ENCODE peak calls at places on chromosomes 1 and 21, in six cellular contexts. N is adrenal gland; Q is heart right ventricle; O is CD8-positive, alpha-beta T cell; G is A549; H is pancreas. F is an unnamed sample.

GRCh38 chr1:97364086-97364485 is 556.7 kb downstream of the DPYD start:
- DNase-seq in N (no peak), Q (no peak), O (no peak), G (no peak), H (no peak), F (no peak)

GRCh38 chr1:1470626-1471388 is 758 bp upstream of the ATAD3B start:
- DNase-seq in N (no peak), Q (no peak), O (no peak), G (no peak), H (no peak), F (peak; percentile 35)

GRCh38 chr21:39353295-39353694 is 4.4 kb upstream of the HMGN1 start:
- DNase-seq in N (no peak), Q (no peak), O (no peak), G (no peak), H (no peak), F (no peak)

GRCh38 chr1:223105568-223105967 is 37.5 kb downstream of the TLR5 start:
- DNase-seq in N (no peak), Q (no peak), O (no peak), G (no peak), H (no peak), F (no peak)

GRCh38 chr1:12456979-12457378 is 161.0 kb downstream of the DHRS3 start:
- DNase-seq in N (no peak), Q (no peak), O (no peak), G (no peak), H (no peak), F (no peak)

GRCh38 chr1:246397046-246397445 is 110.0 kb downstream of the SMYD3 start:
- DNase-seq in N (no peak), Q (no peak), O (no peak), G (no peak), H (no peak), F (no peak)

GRCh38 chr1:47175227-47175934 is 14.5 kb downstream of the PDZK1IP1 start:
- DNase-seq in N (peak; percentile 74), Q (no peak), O (no peak), G (peak; percentile 77), H (no peak), F (peak; percentile 60)

GRCh38 chr1:17189632-17190525 is 15.0 kb upstream of the PADI1 start:
- DNase-seq in N (peak; percentile 43), Q (no peak), O (no peak), G (no peak), H (no peak), F (no peak)

GRCh38 chr1:172134087-172134731 is 286.3 kb upstream of the C1orf105 start:
- DNase-seq in N (no peak), Q (no peak), O (no peak), G (no peak), H (no peak), F (no peak)

GRCh38 chr1:44361478-44361877 is 6.4 kb upstream of the ERI3 start:
- DNase-seq in N (no peak), Q (no peak), O (no peak), G (no peak), H (no peak), F (no peak)

GRCh38 chr1:66342707-66343106 is 191.2 kb upstream of the SGIP1 start:
- DNase-seq in N (no peak), Q (no peak), O (no peak), G (no peak), H (no peak), F (no peak)

GRCh38 chr21:28374881-28375280 is 617.8 kb downstream of the LTN1 start:
- DNase-seq in N (no peak), Q (no peak), O (no peak), G (no peak), H (no peak), F (no peak)

DNA sequence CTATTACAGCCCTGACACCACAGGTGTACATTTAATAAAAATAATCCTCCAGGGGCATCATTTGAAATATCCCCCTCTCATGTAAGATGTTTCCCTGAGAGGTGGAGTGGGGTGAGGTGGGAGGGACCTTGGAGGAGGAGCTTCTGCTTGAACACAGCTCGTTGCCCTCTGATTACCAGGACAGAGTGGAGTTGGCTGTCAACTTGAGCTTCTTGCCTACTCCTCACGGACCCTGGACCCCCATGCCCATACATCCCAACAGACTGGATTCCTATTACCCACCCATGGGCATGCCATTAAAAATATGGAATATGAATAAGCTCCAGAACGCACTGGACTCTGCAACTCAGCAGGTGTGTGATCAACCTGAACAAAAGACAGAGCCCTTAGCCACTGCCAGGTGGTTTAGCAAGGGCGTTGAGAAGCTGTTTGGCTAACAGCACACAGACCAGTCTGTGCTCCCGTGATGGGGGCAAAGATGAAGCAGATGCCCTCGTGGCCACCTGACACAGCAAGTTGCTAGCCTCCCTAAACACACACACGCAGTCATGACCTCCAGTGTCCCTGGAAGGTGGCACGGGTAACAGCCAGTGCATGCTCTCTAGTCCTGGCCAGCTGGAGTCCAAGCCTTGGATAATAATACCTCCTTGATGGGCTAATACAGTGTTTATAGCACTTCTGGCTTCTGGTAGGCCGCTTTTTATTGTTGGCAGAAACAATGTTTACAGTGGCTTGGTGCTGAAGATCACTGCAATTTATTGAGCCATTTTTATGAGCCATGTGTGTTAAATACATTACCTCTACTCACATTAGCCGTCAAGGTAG is 155.0 kb downstream of the TOMM20 start:
- DNase-seq in N (peak; percentile 47), Q (no peak), O (no peak), G (no peak), H (no peak), F (no peak)
- H3K4me1 ChIP-seq in N (peaks cover 53% of the 10 kb centered on the region), Q (peaks cover 41% of the 10 kb centered on the region), O (peaks cover 21% of the 10 kb centered on the region), G (peaks cover 88% of the 10 kb centered on the region), H (peaks cover 42% of the 10 kb centered on the region), F (peaks cover 5% of the 10 kb centered on the region)

GRCh38 chr1:89952021-89952995 is 42.6 kb upstream of the ZNF326 start:
- DNase-seq in N (no peak), Q (no peak), O (no peak), G (no peak), H (no peak), F (no peak)
- H3K9me3 ChIP-seq in N (no peaks in the 10 kb centered on the region), Q (no peaks in the 10 kb centered on the region), O (no peaks in the 10 kb centered on the region), G (no peaks in the 10 kb centered on the region), H (no peaks in the 10 kb centered on the region), F (no peaks in the 10 kb centered on the region)

GRCh38 chr1:22064751-22065402 is 12.4 kb downstream of the CDC42 start:
- DNase-seq in N (no peak), Q (no peak), O (no peak), G (no peak), H (no peak), F (peak; percentile 59)
- H3K4me1 ChIP-seq in N (peaks cover 17% of the 10 kb centered on the region), Q (peaks cover 99% of the 10 kb centered on the region), O (peaks cover 90% of the 10 kb centered on the region), G (peaks cover 3% of the 10 kb centered on the region), H (peaks cover 37% of the 10 kb centered on the region), F (peaks cover 7% of the 10 kb centered on the region)

DNA sequence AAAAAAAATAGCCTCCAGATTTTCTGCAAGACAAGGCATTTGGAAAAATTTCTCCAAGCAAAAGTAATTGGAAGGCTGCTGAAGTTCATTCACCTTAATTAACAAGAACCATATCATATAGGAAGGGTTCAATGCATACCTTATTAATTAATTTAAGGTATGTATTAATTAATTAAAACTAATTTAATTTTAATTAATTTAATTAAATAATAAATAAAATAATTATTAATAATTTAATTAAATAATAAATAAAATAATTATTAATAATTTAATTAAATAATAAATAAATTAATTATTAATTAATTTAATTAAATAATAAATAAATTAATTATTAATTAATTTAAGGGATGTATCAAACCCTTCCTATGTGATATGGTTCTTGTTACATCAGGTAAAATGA is 7.9 kb downstream of the OR2L13 start:
- DNase-seq in N (no peak), Q (no peak), O (no peak), G (no peak), H (no peak), F (no peak)
- H3K9me3 ChIP-seq in N (no peaks in the 10 kb centered on the region), Q (no peaks in the 10 kb centered on the region), O (no peaks in the 10 kb centered on the region), G (no peaks in the 10 kb centered on the region), H (no peaks in the 10 kb centered on the region), F (no peaks in the 10 kb centered on the region)

GRCh38 chr1:113874017-113874879 is 2.7 kb upstream of the PTPN22 start:
- DNase-seq in N (no peak), Q (no peak), O (no peak), G (no peak), H (no peak), F (no peak)

GRCh38 chr1:113872219-113872934 is 865 bp upstream of the PTPN22 start:
- DNase-seq in N (no peak), Q (no peak), O (no peak), G (no peak), H (no peak), F (no peak)

GRCh38 chr1:113879459-113880038 is 7.8 kb downstream of the BCL2L15 start:
- DNase-seq in N (no peak), Q (no peak), O (no peak), G (no peak), H (no peak), F (no peak)

GRCh38 chr1:113876181-113876580 is 4.7 kb upstream of the PTPN22 start:
- DNase-seq in N (no peak), Q (no peak), O (no peak), G (no peak), H (no peak), F (no peak)

GRCh38 chr1:113875714-113876113 is 4.2 kb upstream of the PTPN22 start:
- DNase-seq in N (no peak), Q (no peak), O (no peak), G (no peak), H (no peak), F (no peak)
- H3K4me1 ChIP-seq in N (no peaks in the 10 kb centered on the region), Q (no peaks in the 10 kb centered on the region), O (peaks cover 53% of the 10 kb centered on the region), G (no peaks in the 10 kb centered on the region), H (peaks cover 30% of the 10 kb centered on the region), F (no peaks in the 10 kb centered on the region)

DNA sequence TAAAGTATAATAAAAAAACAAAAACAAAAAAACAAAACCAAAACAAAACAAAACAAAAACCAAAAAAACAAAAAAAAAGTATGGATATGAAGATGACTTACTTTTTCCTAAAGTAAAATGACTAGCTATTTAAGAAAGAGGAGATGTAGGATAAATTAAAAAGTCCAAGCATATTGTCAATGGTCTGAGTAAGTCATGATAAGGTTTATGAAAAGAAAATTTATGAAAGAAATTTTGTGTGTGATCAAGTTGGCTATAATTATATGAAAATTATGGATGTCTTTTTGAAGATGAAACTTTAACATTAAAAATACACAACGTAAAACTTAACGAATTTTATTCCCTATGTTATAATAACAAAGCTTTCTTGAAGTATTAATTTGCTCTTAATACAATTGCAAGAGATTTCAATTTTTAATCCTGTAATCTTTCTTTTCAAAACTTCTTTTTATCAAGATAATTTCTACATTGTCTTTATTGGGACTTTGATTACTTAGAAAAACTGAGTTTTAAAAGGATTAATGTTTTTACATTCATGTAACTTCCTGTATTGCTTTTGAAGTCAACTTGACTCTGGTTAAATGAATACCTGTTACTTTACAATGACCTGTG is 200.9 kb upstream of the IVNS1ABP start:
- DNase-seq in N (no peak), Q (no peak), O (no peak), G (no peak), H (no peak), F (no peak)
- H3K9me3 ChIP-seq in N (peaks cover 5% of the 10 kb centered on the region), Q (no peaks in the 10 kb centered on the region), O (peaks cover 3% of the 10 kb centered on the region), G (peaks cover 44% of the 10 kb centered on the region), H (no peaks in the 10 kb centered on the region), F (peaks cover 4% of the 10 kb centered on the region)